ENCODE peak calls at places on chromosomes 11 and 22, in seven cellular contexts. E is neural crest cell, Y is RWPE1, B is WERI-Rb-1, S is cardiac fibroblast, T is Panc1, N is progenitor cell of endocrine pancreas. F is an unnamed sample.
A peak's percentile ranks its signal among the peaks of the same experiment; 100 is the strongest.

GRCh38 chr11:120079750-120080610 is 57.9 kb downstream of the TRIM29 start:
- DNase-seq in E (no peak), Y (no peak), B (peak; percentile 66), S (no peak), T (no peak), N (no peak), F (no peak)

GRCh38 chr11:6737872-6738466 is 33.8 kb downstream of the OR2AG2 start:
- DNase-seq in E (peak; percentile 12), Y (peak; percentile 45), B (peak; percentile 48), S (peak; percentile 54), T (no peak), N (no peak), F (no peak)

GRCh38 chr11:40514124-40514523 is 945.3 kb downstream of the LRRC4C start:
- DNase-seq in E (no peak), Y (peak; percentile 4), B (no peak), S (no peak), T (no peak), N (no peak), F (no peak)

GRCh38 chr11:16881074-16881709 is 133.0 kb downstream of the PLEKHA7 start:
- DNase-seq in E (no peak), Y (peak; percentile 67), B (peak; percentile 16), S (peak; percentile 67), T (no peak), N (no peak), F (no peak)

GRCh38 chr11:126465573-126466287 is 110.2 kb downstream of the ST3GAL4 start:
- DNase-seq in E (no peak), Y (no peak), B (no peak), S (no peak), T (no peak), N (no peak), F (no peak)

GRCh38 chr22:47762141-47762540 is 999.7 kb downstream of the TBC1D22A start:
- DNase-seq in E (no peak), Y (no peak), B (no peak), S (no peak), T (no peak), N (no peak), F (no peak)

GRCh38 chr11:45610627-45611026 is 54.8 kb downstream of the CHST1 start:
- DNase-seq in E (no peak), Y (no peak), B (no peak), S (no peak), T (no peak), N (no peak), F (no peak)

GRCh38 chr22:33247758-33248157 is 189.6 kb upstream of the SYN3 start:
- DNase-seq in E (no peak), Y (no peak), B (no peak), S (peak; percentile 40), T (no peak), N (no peak), F (no peak)

GRCh38 chr11:78647266-78647915 is 72.7 kb upstream of the NARS2 start:
- DNase-seq in E (no peak), Y (no peak), B (no peak), S (no peak), T (no peak), N (no peak), F (no peak)

GRCh38 chr11:31875861-31876625 is 64.9 kb upstream of the PAX6 start:
- DNase-seq in E (peak; percentile 34), Y (no peak), B (no peak), S (no peak), T (no peak), N (peak; percentile 12), F (no peak)

GRCh38 chr22:40194656-40195055 is 16.9 kb downstream of the TNRC6B start:
- DNase-seq in E (no peak), Y (no peak), B (no peak), S (no peak), T (no peak), N (no peak), F (no peak)

GRCh38 chr11:35418847-35419712 is at the start of gene SLC1A2:
- DNase-seq in E (peak; percentile 32), Y (no peak), B (peak; percentile 94), S (peak; percentile 31), T (no peak), N (peak; percentile 20), F (peak; percentile 37)
- TF ChIP-seq CTCF in E (no peak), Y (peak; percentile 14), B (peak; percentile 6), S (no peak), T (no peak), N (peak; percentile 26), F (no peak)

GRCh38 chr22:28710889-28711285 is 30.7 kb downstream of the CHEK2 start:
- DNase-seq in E (no peak), Y (no peak), B (no peak), S (peak; percentile 44), T (no peak), N (no peak), F (no peak)

GRCh38 chr22:28711341-28711740 is 30.3 kb downstream of the CHEK2 start:
- DNase-seq in E (no peak), Y (no peak), B (no peak), S (no peak), T (no peak), N (no peak), F (no peak)

GRCh38 chr22:28711820-28712777 is 29.5 kb downstream of the CHEK2 start:
- DNase-seq in E (no peak), Y (peak; percentile 59), B (no peak), S (peak; percentile 88), T (no peak), N (no peak), F (no peak)

GRCh38 chr22:28706845-28707244 is 27.2 kb upstream of the TTC28 start:
- DNase-seq in E (no peak), Y (no peak), B (no peak), S (no peak), T (no peak), N (no peak), F (no peak)

DNA sequence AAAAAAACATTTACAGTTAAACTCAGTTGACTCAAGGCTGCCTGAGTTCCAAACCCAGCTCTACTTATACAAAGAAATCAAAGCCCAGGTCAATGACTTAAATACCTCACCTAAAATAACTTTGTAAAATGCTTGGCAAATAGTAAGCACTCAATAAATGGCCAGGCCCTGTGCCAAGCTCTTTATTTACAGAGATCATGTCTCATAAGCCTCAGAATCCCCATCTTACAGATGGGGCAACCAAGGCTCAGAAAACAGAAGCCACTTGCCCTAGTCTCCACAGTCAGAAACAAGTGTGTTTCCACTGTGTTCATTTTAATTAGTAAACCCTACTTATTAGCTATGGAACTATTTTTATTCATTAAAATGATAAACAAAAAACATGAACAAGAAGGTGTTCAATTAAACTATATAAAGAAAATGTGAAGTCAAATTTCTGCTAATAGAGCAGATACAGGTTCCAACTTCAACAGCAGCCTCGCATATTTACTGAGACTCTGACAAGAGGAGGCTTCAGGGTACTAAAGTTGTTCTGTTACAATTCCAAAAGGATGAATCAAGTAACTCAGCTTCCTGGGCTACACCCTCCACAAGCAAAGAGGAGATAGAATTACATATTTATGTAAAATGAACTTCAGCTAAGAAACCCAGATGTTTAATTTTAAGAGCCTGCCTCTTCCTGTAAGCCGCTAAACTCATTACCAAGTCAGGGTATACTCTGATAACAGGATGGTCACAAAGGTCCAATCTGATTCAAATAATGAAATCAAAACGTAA is 30.7 kb upstream of the TTC28 start:
- DNase-seq in E (no peak), Y (peak; percentile 45), B (no peak), S (peak; percentile 88), T (no peak), N (no peak), F (no peak)
- TF ChIP-seq CTCF in E (no peak), Y (no peak), B (no peak), S (no peak), T (no peak), N (no peak), F (no peak)

DNA sequence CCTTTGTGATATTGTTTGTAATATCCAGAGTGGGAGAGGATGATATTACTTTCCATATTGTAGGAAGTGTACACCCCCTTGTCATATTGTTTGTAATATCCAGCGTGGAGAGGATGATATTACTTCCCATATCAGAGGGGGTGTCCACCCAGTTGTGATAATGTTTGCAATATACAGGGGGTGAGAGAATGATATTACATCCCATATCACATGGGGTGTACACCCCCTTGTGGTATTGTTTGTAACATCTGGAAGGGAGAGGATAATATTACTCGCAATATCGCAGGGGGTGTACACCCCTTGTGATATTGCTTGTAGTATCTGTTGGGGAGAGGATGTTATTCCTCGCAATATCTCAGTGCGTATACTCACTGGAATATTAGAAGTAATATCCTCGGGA is 61.5 kb downstream of the PRSS23 start:
- DNase-seq in E (no peak), Y (no peak), B (no peak), S (no peak), T (no peak), N (no peak), F (no peak)
- TF ChIP-seq CTCF in E (no peak), Y (no peak), B (no peak), S (peak; percentile 11), T (peak; percentile 38), N (no peak), F (no peak)

GRCh38 chr11:67373916-67374570 is 645 bp upstream of the CLCF1 start:
- DNase-seq in E (peak; percentile 55), Y (peak; percentile 96), B (peak; percentile 79), S (peak; percentile 97), T (peak; percentile 80), N (peak; percentile 76), F (peak; percentile 61)
- TF ChIP-seq CTCF in E (peak; percentile 63), Y (peak; percentile 62), B (peak; percentile 77), S (peak; percentile 29), T (no peak), N (peak; percentile 66), F (peak; percentile 45)

DNA sequence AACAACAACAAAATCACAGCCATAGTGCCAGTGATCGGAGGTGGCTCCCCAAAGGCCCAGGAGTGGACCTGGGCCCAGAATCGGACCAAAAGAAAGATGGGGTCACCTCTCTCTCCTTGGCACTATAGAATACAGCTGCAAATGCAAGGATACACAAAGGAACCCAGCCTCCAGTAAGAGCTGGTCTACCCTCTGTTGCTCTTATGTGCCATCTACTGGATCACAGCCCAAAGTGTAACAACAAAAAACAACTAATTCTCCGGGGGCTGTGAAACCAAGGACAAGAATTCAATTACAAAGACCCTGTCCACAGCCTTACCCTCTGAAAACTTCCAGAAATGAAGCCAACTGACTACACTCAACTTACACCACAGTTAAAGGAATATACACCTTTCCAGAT is 21.6 kb downstream of the OR8G5 start:
- DNase-seq in E (no peak), Y (no peak), B (no peak), S (no peak), T (no peak), N (no peak), F (no peak)
- TF ChIP-seq CTCF in E (no peak), Y (no peak), B (peak; percentile 44), S (peak; percentile 7), T (no peak), N (peak; percentile 29), F (no peak)

GRCh38 chr22:44331881-44332714 is 19.3 kb upstream of the SHISAL1 start:
- DNase-seq in E (peak; percentile 38), Y (no peak), B (peak; percentile 47), S (peak; percentile 60), T (no peak), N (no peak), F (no peak)
- TF ChIP-seq CTCF in E (no peak), Y (no peak), B (peak; percentile 34), S (no peak), T (peak; percentile 14), N (no peak), F (no peak)

F was measured in mesothelial cell of epicardium.